ENCODE peak calls at places on chromosomes 7 and 10, in ten cellular contexts. T is K562, F is hepatocyte, O is fibroblast of lung, C is small intestine, I is body of pancreas, S is HCT116, D is tibial nerve, J is adipocyte, P is osteoblast. Q is an unnamed sample.

GRCh38 chr7:55013851-55014250 is 5.0 kb upstream of the EGFR start:
- DNase-seq in I (no peak), P (no peak), J (no peak), D (no peak), C (no peak), S (no peak), T (no peak), F (no peak), O (no peak), Q (no peak)

GRCh38 chr7:31096198-31096881 is 44.2 kb downstream of the ADCYAP1R1 start:
- DNase-seq in S (no peak), O (no peak), T (no peak), C (no peak), D (no peak), P (no peak), F (no peak), I (no peak), J (no peak), Q (no peak)

GRCh38 chr10:124562425-124563060 is 100.9 kb downstream of the LHPP start:
- DNase-seq in S (no peak), I (no peak), J (no peak), F (no peak), P (peak; percentile 61), T (no peak), O (no peak), D (no peak), C (no peak), Q (peak; percentile 14)

GRCh38 chr10:71436268-71436922 is 39.7 kb downstream of the CDH23 start:
- DNase-seq in I (no peak), J (no peak), T (no peak), S (no peak), D (no peak), P (no peak), F (no peak), C (no peak), O (no peak), Q (no peak)

GRCh38 chr7:133854739-133855138 is 272.4 kb upstream of the LRGUK start:
- DNase-seq in I (no peak), F (peak; percentile 59), T (peak; percentile 28), S (peak; percentile 8), O (peak; percentile 50), C (peak; percentile 31), P (peak; percentile 76), D (no peak), J (peak; percentile 81), Q (no peak)

GRCh38 chr7:26078437-26079362 is 73.3 kb upstream of the NFE2L3 start:
- DNase-seq in D (peak; percentile 44), C (peak; percentile 62), T (peak; percentile 16), P (no peak), I (peak; percentile 77), J (peak; percentile 16), O (peak; percentile 20), F (peak; percentile 85), S (peak; percentile 41), Q (no peak)

GRCh38 chr10:71451754-71452153 is 55.0 kb downstream of the CDH23 start:
- DNase-seq in I (no peak), O (no peak), C (no peak), F (no peak), S (no peak), T (no peak), P (peak; percentile 6), D (no peak), J (no peak), Q (no peak)

GRCh38 chr7:151146761-151147160 is 20.7 kb downstream of the GBX1 start:
- DNase-seq in D (no peak), F (no peak), I (no peak), O (no peak), T (no peak), S (no peak), C (no peak), J (no peak), P (no peak), Q (no peak)

GRCh38 chr10:5971315-5971832 is 6.0 kb downstream of the IL15RA start:
- DNase-seq in T (peak; percentile 70), S (no peak), D (no peak), J (no peak), P (peak; percentile 80), O (peak; percentile 84), F (peak; percentile 65), I (peak; percentile 88), C (peak; percentile 96), Q (no peak)

GRCh38 chr10:97726636-97727178 is 10.2 kb upstream of the ZFYVE27 start:
- DNase-seq in P (peak; percentile 85), D (no peak), J (peak; percentile 58), O (peak; percentile 84), T (peak; percentile 32), C (peak; percentile 47), I (peak; percentile 23), S (no peak), F (peak; percentile 64), Q (peak; percentile 66)

GRCh38 chr7:40570218-40570617 is 435.4 kb downstream of the SUGCT start:
- DNase-seq in F (no peak), C (no peak), J (no peak), P (peak; percentile 36), O (peak; percentile 77), I (no peak), T (no peak), S (no peak), D (no peak), Q (no peak)

GRCh38 chr10:112376578-112376855 is 2.6 kb downstream of the ACSL5 start:
- DNase-seq in P (no peak), T (no peak), F (no peak), O (no peak), J (no peak), D (no peak), S (no peak), I (no peak), C (no peak), Q (no peak)

GRCh38 chr10:52216852-52217251 is 97.2 kb upstream of the DKK1 start:
- DNase-seq in T (no peak), P (peak; percentile 50), S (no peak), C (peak; percentile 45), F (peak; percentile 20), I (no peak), O (peak; percentile 51), J (peak; percentile 82), D (no peak), Q (peak; percentile 88)

GRCh38 chr7:93923946-93924345 is 2.4 kb downstream of the GNG11 start:
- DNase-seq in C (no peak), T (no peak), D (no peak), P (no peak), F (no peak), I (no peak), J (peak; percentile 28), O (peak; percentile 55), S (no peak), Q (no peak)
- H3K4me3 ChIP-seq in C (no peak overlapping the region), T (no peak overlapping the region), D (peak overlapping the region; percentile 56), P (peak overlapping the region; percentile 83), F (peak overlapping the region; percentile 6), I (no peak overlapping the region), J (peak overlapping the region; percentile 93), O (peak overlapping the region; percentile 67), S (no peak overlapping the region), Q (peak overlapping the region; percentile 71)

DNA sequence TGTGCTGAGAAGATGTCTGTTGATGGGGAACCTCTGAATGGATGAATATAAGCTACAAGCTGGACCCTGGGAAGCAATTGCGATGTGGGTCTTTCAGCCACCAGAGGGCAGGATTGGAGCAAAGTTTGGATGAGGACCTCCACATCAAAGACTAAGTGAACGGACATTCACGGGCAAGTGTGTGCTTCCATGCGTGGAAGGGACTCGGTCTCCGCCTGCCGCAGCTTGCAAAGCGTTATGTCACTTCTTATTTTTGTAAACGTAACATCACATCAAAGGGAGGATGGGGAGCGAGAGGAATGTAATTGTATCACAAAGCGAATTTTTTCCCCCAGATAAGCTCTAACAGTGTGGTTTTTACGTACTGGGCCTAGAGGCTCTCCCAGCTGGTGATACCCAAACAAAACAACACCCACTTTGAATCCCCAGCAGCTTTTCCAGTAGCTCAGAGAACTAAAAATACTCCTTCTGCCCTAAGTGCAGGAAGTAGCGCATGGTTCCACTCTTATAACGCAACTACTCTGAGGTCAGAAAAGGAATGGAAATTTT is 65.0 kb downstream of the VWA2 start:
- DNase-seq in P (peak; percentile 88), I (peak; percentile 88), T (peak; percentile 49), C (peak; percentile 80), O (peak; percentile 94), J (peak; percentile 94), F (peak; percentile 90), D (peak; percentile 81), S (peak; percentile 85), Q (peak; percentile 58)
- H3K4me3 ChIP-seq in P (peak overlapping the region; percentile 7), I (no peak overlapping the region), T (no peak overlapping the region), C (peak overlapping the region; percentile 42), O (peak overlapping the region; percentile 48), J (no peak overlapping the region), F (peak overlapping the region; percentile 18), D (peak overlapping the region; percentile 28), S (peak overlapping the region; percentile 24), Q (peak overlapping the region; percentile 11)

DNA sequence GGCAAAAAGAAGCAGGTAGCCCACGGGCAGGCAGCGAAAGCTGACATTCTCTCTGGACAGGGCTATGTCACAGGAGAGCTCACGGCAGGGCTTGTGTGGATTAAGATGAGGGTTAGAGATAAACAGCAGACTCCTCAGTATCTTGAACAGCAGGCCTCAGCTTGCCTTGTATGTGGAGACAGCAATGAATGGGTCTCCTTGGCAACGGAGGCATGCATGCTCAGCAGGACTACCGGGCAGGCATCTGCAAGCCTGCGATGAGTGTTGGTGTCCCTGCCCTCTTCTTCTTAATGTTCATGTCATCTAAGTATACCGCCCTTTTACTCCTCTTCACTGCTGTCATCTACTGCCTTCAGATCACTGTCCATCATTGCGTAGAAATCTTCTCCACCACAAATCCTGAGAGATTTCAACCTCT is 81.9 kb upstream of the C1GALT1 start:
- DNase-seq in D (no peak), F (peak; percentile 40), S (no peak), T (peak; percentile 87), I (no peak), O (peak; percentile 23), J (no peak), C (no peak), P (no peak), Q (no peak)
- H3K4me3 ChIP-seq in D (no peak overlapping the region), F (no peak overlapping the region), S (no peak overlapping the region), T (no peak overlapping the region), I (no peak overlapping the region), O (no peak overlapping the region), J (no peak overlapping the region), C (no peak overlapping the region), P (no peak overlapping the region), Q (no peak overlapping the region)

DNA sequence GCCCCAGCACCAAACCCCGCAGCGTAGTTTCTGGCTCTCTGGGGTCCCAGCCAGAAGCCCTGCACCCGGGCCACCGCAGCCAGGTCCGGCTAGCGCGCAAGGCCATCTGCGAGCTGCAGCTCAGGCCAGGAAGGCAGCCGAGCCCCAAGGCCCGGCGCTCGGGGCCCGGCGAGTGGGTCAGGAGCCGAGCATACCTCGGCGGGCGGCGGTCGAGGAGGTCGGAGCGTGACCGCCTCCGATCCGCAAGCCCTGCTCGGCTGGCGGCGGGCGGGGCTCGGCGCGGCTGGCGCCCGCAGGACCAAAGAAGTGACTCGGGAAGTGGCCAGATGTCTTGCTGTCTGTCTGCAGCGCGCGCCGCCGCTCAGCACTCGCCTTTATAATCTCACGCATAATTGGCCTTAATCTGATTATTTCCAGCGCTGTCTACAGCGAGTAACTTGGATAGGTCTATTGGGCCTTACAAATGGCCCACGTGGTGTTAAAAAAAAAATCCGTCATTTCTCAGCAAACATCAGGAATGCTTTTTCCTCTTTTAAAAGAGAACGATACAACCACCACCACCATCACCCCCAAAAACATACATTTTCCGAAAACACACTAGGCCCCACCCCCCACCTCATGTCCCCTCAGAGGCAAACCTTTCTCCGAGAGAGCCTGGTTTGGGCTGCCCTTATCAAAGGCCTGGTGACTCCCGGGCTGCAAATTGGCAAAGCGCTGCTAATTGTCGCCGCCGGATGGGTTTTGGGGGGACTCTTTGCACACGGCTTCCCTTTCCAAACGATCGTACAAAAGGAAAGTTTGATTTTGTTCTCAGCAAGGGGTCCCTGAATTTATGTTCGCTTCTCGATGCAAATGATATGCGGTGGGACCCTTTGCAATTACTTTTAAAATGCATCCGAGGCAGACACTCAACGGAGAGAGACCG is at the start of gene DRGX:
- DNase-seq in F (no peak), I (no peak), D (no peak), P (no peak), T (no peak), J (peak; percentile 12), S (no peak), O (no peak), C (no peak), Q (no peak)
- H3K4me3 ChIP-seq in F (no peak within 1 kb of the TSS), I (no peak within 1 kb of the TSS), D (no peak within 1 kb of the TSS), P (no peak within 1 kb of the TSS), T (no peak within 1 kb of the TSS), J (no peak within 1 kb of the TSS), S (no peak within 1 kb of the TSS), O (no peak within 1 kb of the TSS), C (no peak within 1 kb of the TSS), Q (no peak within 1 kb of the TSS)